ENCODE peak calls at places on chromosomes 12 and 14, in seven cellular contexts. One of them, this sample, is unnamed. For H3K4me1, the result is how much of the 10 kb centered on the place peaks cover.

GRCh38 chr14:73463411-73463810 is 5.1 kb upstream of the NUMB start:
- DNase-seq in heart right ventricle: peak
- DNase-seq in tibial nerve: no peak
- DNase-seq in pancreas: peak
- DNase-seq in Peyer's patch: no peak
- DNase-seq in upper lobe of left lung: no peak
- DNase-seq in colonic mucosa: no peak
- DNase-seq in this sample: peak

GRCh38 chr12:92597997-92598396 is 104.8 kb upstream of the PLEKHG7 start:
- DNase-seq in colonic mucosa: no peak
- DNase-seq in Peyer's patch: no peak
- DNase-seq in heart right ventricle: no peak
- DNase-seq in tibial nerve: no peak
- DNase-seq in upper lobe of left lung: no peak
- DNase-seq in pancreas: no peak
- DNase-seq in this sample: no peak

GRCh38 chr12:84924956-84925355 is 12.4 kb upstream of the SLC6A15 start:
- DNase-seq in colonic mucosa: no peak
- DNase-seq in pancreas: no peak
- DNase-seq in Peyer's patch: no peak
- DNase-seq in tibial nerve: no peak
- DNase-seq in upper lobe of left lung: no peak
- DNase-seq in heart right ventricle: no peak
- DNase-seq in this sample: no peak

GRCh38 chr14:20383032-20383431 is 30.3 kb downstream of the TEP1 start:
- DNase-seq in pancreas: no peak
- DNase-seq in tibial nerve: no peak
- DNase-seq in Peyer's patch: no peak
- DNase-seq in colonic mucosa: no peak
- DNase-seq in upper lobe of left lung: peak
- DNase-seq in heart right ventricle: no peak
- DNase-seq in this sample: no peak

GRCh38 chr14:53152627-53152908 is 555 bp downstream of the DDHD1 start:
- DNase-seq in tibial nerve: no peak
- DNase-seq in pancreas: no peak
- DNase-seq in upper lobe of left lung: no peak
- DNase-seq in heart right ventricle: no peak
- DNase-seq in colonic mucosa: no peak
- DNase-seq in Peyer's patch: no peak
- DNase-seq in this sample: peak

GRCh38 chr14:100904307-100905019 is 941 bp upstream of the RTL1 start:
- DNase-seq in pancreas: no peak
- DNase-seq in heart right ventricle: no peak
- DNase-seq in tibial nerve: no peak
- DNase-seq in Peyer's patch: no peak
- DNase-seq in upper lobe of left lung: peak
- DNase-seq in colonic mucosa: peak
- DNase-seq in this sample: peak

GRCh38 chr12:32444895-32445294 is 45.5 kb downstream of the FGD4 start:
- DNase-seq in Peyer's patch: no peak
- DNase-seq in tibial nerve: no peak
- DNase-seq in heart right ventricle: no peak
- DNase-seq in pancreas: peak
- DNase-seq in upper lobe of left lung: no peak
- DNase-seq in colonic mucosa: peak
- DNase-seq in this sample: peak

GRCh38 chr14:34436118-34436905 is 25.7 kb downstream of the SPTSSA start:
- DNase-seq in pancreas: no peak
- DNase-seq in colonic mucosa: no peak
- DNase-seq in heart right ventricle: no peak
- DNase-seq in tibial nerve: no peak
- DNase-seq in Peyer's patch: no peak
- DNase-seq in upper lobe of left lung: no peak
- DNase-seq in this sample: no peak

GRCh38 chr12:92141585-92142244 is 3.9 kb downstream of the BTG1 start:
- DNase-seq in tibial nerve: no peak
- DNase-seq in heart right ventricle: no peak
- DNase-seq in colonic mucosa: no peak
- DNase-seq in pancreas: no peak
- DNase-seq in upper lobe of left lung: no peak
- DNase-seq in Peyer's patch: no peak
- DNase-seq in this sample: no peak

GRCh38 chr12:16763901-16764300 is 157.9 kb upstream of the LMO3 start:
- DNase-seq in Peyer's patch: no peak
- DNase-seq in pancreas: no peak
- DNase-seq in upper lobe of left lung: no peak
- DNase-seq in tibial nerve: no peak
- DNase-seq in heart right ventricle: no peak
- DNase-seq in colonic mucosa: no peak
- DNase-seq in this sample: no peak

GRCh38 chr12:113007166-113007565 is 28.8 kb downstream of the OAS2 start:
- DNase-seq in upper lobe of left lung: no peak
- DNase-seq in heart right ventricle: no peak
- DNase-seq in pancreas: no peak
- DNase-seq in Peyer's patch: no peak
- DNase-seq in colonic mucosa: no peak
- DNase-seq in tibial nerve: no peak
- DNase-seq in this sample: peak

GRCh38 chr12:93621986-93622385 is 49.5 kb downstream of the SOCS2 start:
- DNase-seq in colonic mucosa: no peak
- DNase-seq in pancreas: no peak
- DNase-seq in heart right ventricle: no peak
- DNase-seq in Peyer's patch: no peak
- DNase-seq in tibial nerve: no peak
- DNase-seq in upper lobe of left lung: no peak
- DNase-seq in this sample: no peak

GRCh38 chr12:42961395-42961794 is 371.8 kb upstream of the PRICKLE1 start:
- DNase-seq in colonic mucosa: no peak
- DNase-seq in pancreas: peak
- DNase-seq in heart right ventricle: no peak
- DNase-seq in upper lobe of left lung: no peak
- DNase-seq in Peyer's patch: no peak
- DNase-seq in tibial nerve: no peak
- DNase-seq in this sample: no peak

GRCh38 chr12:65786041-65786440 is 38.2 kb upstream of the HMGA2 start:
- DNase-seq in heart right ventricle: no peak
- DNase-seq in upper lobe of left lung: no peak
- DNase-seq in Peyer's patch: no peak
- DNase-seq in colonic mucosa: no peak
- DNase-seq in pancreas: no peak
- DNase-seq in tibial nerve: no peak
- DNase-seq in this sample: no peak

GRCh38 chr14:34843011-34843554 is 32.1 kb downstream of the BAZ1A start:
- DNase-seq in upper lobe of left lung: no peak
- DNase-seq in colonic mucosa: no peak
- DNase-seq in Peyer's patch: no peak
- DNase-seq in heart right ventricle: no peak
- DNase-seq in pancreas: no peak
- DNase-seq in tibial nerve: no peak
- DNase-seq in this sample: peak

GRCh38 chr14:25094171-25094907 is 44.4 kb upstream of the STXBP6 start:
- DNase-seq in pancreas: no peak
- DNase-seq in heart right ventricle: no peak
- DNase-seq in tibial nerve: no peak
- DNase-seq in upper lobe of left lung: no peak
- DNase-seq in colonic mucosa: no peak
- DNase-seq in Peyer's patch: no peak
- DNase-seq in this sample: no peak

GRCh38 chr12:95440401-95440800 is 33.6 kb upstream of the METAP2 start:
- DNase-seq in heart right ventricle: no peak
- DNase-seq in colonic mucosa: no peak
- DNase-seq in upper lobe of left lung: no peak
- DNase-seq in Peyer's patch: no peak
- DNase-seq in tibial nerve: no peak
- DNase-seq in pancreas: no peak
- DNase-seq in this sample: no peak

GRCh38 chr14:92935446-92935845 is 12.5 kb downstream of the CHGA start:
- DNase-seq in Peyer's patch: no peak
- DNase-seq in pancreas: no peak
- DNase-seq in tibial nerve: no peak
- DNase-seq in colonic mucosa: no peak
- DNase-seq in upper lobe of left lung: peak
- DNase-seq in heart right ventricle: no peak
- DNase-seq in this sample: no peak

GRCh38 chr14:72686101-72686500 is 207.8 kb downstream of the DPF3 start:
- DNase-seq in pancreas: no peak
- DNase-seq in colonic mucosa: no peak
- DNase-seq in Peyer's patch: no peak
- DNase-seq in tibial nerve: no peak
- DNase-seq in upper lobe of left lung: no peak
- DNase-seq in heart right ventricle: no peak
- DNase-seq in this sample: no peak

GRCh38 chr14:105859717-105860614 is 333.6 kb downstream of the TMEM121 start:
- DNase-seq in tibial nerve: no peak
- DNase-seq in Peyer's patch: peak
- DNase-seq in heart right ventricle: no peak
- DNase-seq in pancreas: peak
- DNase-seq in colonic mucosa: no peak
- DNase-seq in upper lobe of left lung: peak
- DNase-seq in this sample: peak

GRCh38 chr12:31519525-31519924 is 71.4 kb downstream of the DENND5B start:
- DNase-seq in upper lobe of left lung: no peak
- DNase-seq in colonic mucosa: no peak
- DNase-seq in tibial nerve: no peak
- DNase-seq in Peyer's patch: no peak
- DNase-seq in heart right ventricle: no peak
- DNase-seq in pancreas: no peak
- DNase-seq in this sample: no peak

GRCh38 chr14:64926398-64926995 is 12.2 kb downstream of the CHURC1 start:
- DNase-seq in upper lobe of left lung: no peak
- DNase-seq in pancreas: no peak
- DNase-seq in colonic mucosa: no peak
- DNase-seq in tibial nerve: no peak
- DNase-seq in Peyer's patch: no peak
- DNase-seq in heart right ventricle: no peak
- DNase-seq in this sample: peak
- H3K4me1 ChIP-seq in upper lobe of left lung: under half
- H3K4me1 ChIP-seq in pancreas: under half
- H3K4me1 ChIP-seq in colonic mucosa: under half
- H3K4me1 ChIP-seq in tibial nerve: under half
- H3K4me1 ChIP-seq in Peyer's patch: under half
- H3K4me1 ChIP-seq in heart right ventricle: under half
- H3K4me1 ChIP-seq in this sample: under half

GRCh38 chr14:68397827-68398226 is 395.0 kb downstream of the ZFP36L1 start:
- DNase-seq in upper lobe of left lung: peak
- DNase-seq in Peyer's patch: no peak
- DNase-seq in heart right ventricle: no peak
- DNase-seq in pancreas: no peak
- DNase-seq in colonic mucosa: no peak
- DNase-seq in tibial nerve: no peak
- DNase-seq in this sample: no peak

GRCh38 chr14:68397371-68397779 is 395.5 kb downstream of the ZFP36L1 start:
- DNase-seq in pancreas: no peak
- DNase-seq in tibial nerve: no peak
- DNase-seq in colonic mucosa: peak
- DNase-seq in Peyer's patch: peak
- DNase-seq in heart right ventricle: peak
- DNase-seq in upper lobe of left lung: no peak
- DNase-seq in this sample: no peak

GRCh38 chr14:68401320-68401719 is 391.5 kb downstream of the ZFP36L1 start:
- DNase-seq in upper lobe of left lung: no peak
- DNase-seq in Peyer's patch: no peak
- DNase-seq in tibial nerve: no peak
- DNase-seq in colonic mucosa: no peak
- DNase-seq in pancreas: no peak
- DNase-seq in heart right ventricle: no peak
- DNase-seq in this sample: no peak

GRCh38 chr14:68401855-68402254 is 391.0 kb downstream of the ZFP36L1 start:
- DNase-seq in heart right ventricle: no peak
- DNase-seq in tibial nerve: no peak
- DNase-seq in colonic mucosa: no peak
- DNase-seq in upper lobe of left lung: no peak
- DNase-seq in pancreas: no peak
- DNase-seq in Peyer's patch: peak
- DNase-seq in this sample: no peak

GRCh38 chr14:68399971-68400370 is 392.9 kb downstream of the ZFP36L1 start:
- DNase-seq in upper lobe of left lung: no peak
- DNase-seq in pancreas: no peak
- DNase-seq in tibial nerve: no peak
- DNase-seq in Peyer's patch: peak
- DNase-seq in heart right ventricle: no peak
- DNase-seq in colonic mucosa: no peak
- DNase-seq in this sample: no peak
- H3K4me1 ChIP-seq in upper lobe of left lung: half or more
- H3K4me1 ChIP-seq in pancreas: under half
- H3K4me1 ChIP-seq in tibial nerve: half or more
- H3K4me1 ChIP-seq in Peyer's patch: under half
- H3K4me1 ChIP-seq in heart right ventricle: half or more
- H3K4me1 ChIP-seq in colonic mucosa: under half
- H3K4me1 ChIP-seq in this sample: under half

DNA sequence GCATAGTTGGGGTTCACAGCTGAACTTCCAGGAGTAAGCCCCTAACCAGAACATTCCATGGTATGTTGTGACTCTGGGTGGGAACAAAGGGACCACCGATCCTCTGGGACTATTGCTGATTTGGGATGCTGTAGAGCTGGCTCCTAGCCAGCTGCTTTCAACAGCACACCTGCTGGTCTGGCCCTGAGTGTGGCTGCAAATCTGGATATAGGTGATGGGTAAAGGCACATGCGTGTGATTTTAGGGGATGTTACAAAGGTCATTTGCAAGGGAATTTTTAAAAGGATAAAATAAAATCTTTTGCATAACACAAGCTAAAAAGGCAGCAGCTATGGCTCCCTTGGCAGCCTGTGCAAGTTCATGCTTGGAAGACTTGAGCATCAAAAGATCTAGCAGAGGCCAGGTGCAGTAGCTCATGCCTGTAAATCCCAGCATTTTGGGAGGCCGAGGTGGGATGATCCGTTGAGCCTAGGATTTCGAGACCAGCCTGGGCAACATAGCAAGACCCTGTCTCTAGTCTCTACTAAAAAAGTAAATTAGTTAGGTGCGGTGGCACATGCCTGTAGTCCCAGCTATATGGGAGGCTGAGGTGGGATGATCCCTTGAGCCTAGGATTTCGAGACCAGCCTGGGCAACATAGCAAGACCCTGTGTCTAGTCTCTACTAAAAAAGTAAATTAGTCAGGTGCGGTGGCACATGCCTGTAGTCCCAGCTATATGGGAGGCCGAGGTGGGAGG is 1.6 kb downstream of the ALDH2 start:
- DNase-seq in heart right ventricle: no peak
- DNase-seq in Peyer's patch: no peak
- DNase-seq in upper lobe of left lung: no peak
- DNase-seq in pancreas: no peak
- DNase-seq in colonic mucosa: no peak
- DNase-seq in tibial nerve: no peak
- DNase-seq in this sample: no peak
- H3K4me1 ChIP-seq in heart right ventricle: half or more
- H3K4me1 ChIP-seq in Peyer's patch: under half
- H3K4me1 ChIP-seq in upper lobe of left lung: half or more
- H3K4me1 ChIP-seq in pancreas: under half
- H3K4me1 ChIP-seq in colonic mucosa: under half
- H3K4me1 ChIP-seq in tibial nerve: under half
- H3K4me1 ChIP-seq in this sample: under half

DNA sequence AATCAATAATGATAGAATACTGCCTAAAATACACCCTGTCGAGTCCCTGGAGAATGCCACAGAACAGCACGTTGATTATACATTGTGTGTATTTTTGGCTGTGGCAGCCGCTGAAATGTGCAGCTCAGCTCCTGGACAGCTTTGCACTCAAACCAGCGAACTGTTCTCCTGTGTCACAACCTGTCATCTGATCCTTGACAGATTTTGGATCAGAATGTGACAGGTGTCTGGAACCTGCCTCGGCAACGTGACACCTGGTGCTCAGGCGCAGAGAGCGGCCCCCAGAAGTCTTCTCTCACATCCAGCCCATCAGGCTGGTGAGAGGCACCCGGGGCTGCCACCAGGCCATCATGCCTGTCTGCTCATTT is 19.3 kb downstream of the MVK start:
- DNase-seq in Peyer's patch: no peak
- DNase-seq in pancreas: no peak
- DNase-seq in tibial nerve: no peak
- DNase-seq in upper lobe of left lung: no peak
- DNase-seq in heart right ventricle: no peak
- DNase-seq in colonic mucosa: no peak
- DNase-seq in this sample: no peak
- H3K4me1 ChIP-seq in Peyer's patch: under half
- H3K4me1 ChIP-seq in pancreas: under half
- H3K4me1 ChIP-seq in tibial nerve: under half
- H3K4me1 ChIP-seq in upper lobe of left lung: under half
- H3K4me1 ChIP-seq in heart right ventricle: under half
- H3K4me1 ChIP-seq in colonic mucosa: under half
- H3K4me1 ChIP-seq in this sample: under half

This sample was measured in endodermal cell.